ENCODE peak calls at places on chromosomes 12 and 14, in four cellular contexts. D is coronary artery; O is stimulated activated CD4-positive, alpha-beta T cell treated with anti-CD3 and anti-CD28 coated beads, Interleukin-1b, Interleukin-23, amount 100 ng/mL, for 24 hours; J is endothelial cell. P is an unnamed sample.

GRCh38 chr12:45989277-45989856 is 1.0 kb downstream of the SCAF11 start:
- DNase-seq in D (no peak), O (no peak), J (no peak), P (no peak)

GRCh38 chr12:70543444-70543843 is 93.8 kb downstream of the PTPRB start:
- DNase-seq in D (no peak), O (no peak), J (no peak), P (no peak)

GRCh38 chr12:42859612-42860011 is 270.1 kb upstream of the PRICKLE1 start:
- DNase-seq in D (no peak), O (no peak), J (no peak), P (no peak)

GRCh38 chr12:1500095-1500801 is 94.1 kb downstream of the FBXL14 start:
- DNase-seq in D (no peak), O (no peak), J (no peak), P (no peak)

GRCh38 chr12:7498832-7499231 is 4.7 kb downstream of the CD163 start:
- DNase-seq in D (no peak), O (no peak), J (no peak), P (no peak)

GRCh38 chr12:24039113-24039525 is 89.6 kb upstream of the SOX5 start:
- DNase-seq in D (no peak), O (no peak), J (no peak), P (no peak)

GRCh38 chr12:88247241-88247643 is 105.1 kb downstream of the TMTC3 start:
- DNase-seq in D (no peak), O (no peak), J (no peak), P (no peak)

GRCh38 chr14:33668066-33668465 is 282.8 kb downstream of the EGLN3 start:
- DNase-seq in D (no peak), O (no peak), J (no peak), P (no peak)

GRCh38 chr14:104650057-104650980 is 39.1 kb upstream of the INF2 start:
- DNase-seq in D (no peak), O (peak), J (peak), P (peak)

GRCh38 chr12:113591480-113591971 is 119.9 kb upstream of the LHX5 start:
- DNase-seq in D (no peak), O (no peak), J (peak), P (peak)

GRCh38 chr12:60201891-60202290 is 606.1 kb downstream of the SLC16A7 start:
- DNase-seq in D (no peak), O (no peak), J (no peak), P (no peak)

GRCh38 chr14:101184104-101184455 is 280.6 kb upstream of the RTL1 start:
- DNase-seq in D (no peak), O (no peak), J (no peak), P (no peak)

GRCh38 chr12:42090899-42091298 is 53.8 kb downstream of the GXYLT1 start:
- DNase-seq in D (no peak), O (no peak), J (no peak), P (no peak)

GRCh38 chr14:95289323-95290010 is 30.2 kb downstream of the CLMN start:
- DNase-seq in D (peak), O (no peak), J (no peak), P (no peak)

GRCh38 chr14:31560759-31561154 is 447 bp upstream of the NUBPL start:
- DNase-seq in D (no peak), O (no peak), J (no peak), P (no peak)

GRCh38 chr12:13345722-13346121 is 149.2 kb downstream of the EMP1 start:
- DNase-seq in D (no peak), O (no peak), J (no peak), P (no peak)

GRCh38 chr12:62854024-62854423 is 80.9 kb downstream of the PPM1H start:
- DNase-seq in D (no peak), O (no peak), J (no peak), P (no peak)

GRCh38 chr14:88078525-88078924 is 73.6 kb downstream of the GPR65 start:
- DNase-seq in D (no peak), O (no peak), J (no peak), P (no peak)

GRCh38 chr12:8033153-8034044 is 883 bp downstream of the FOXJ2 start:
- DNase-seq in D (peak), O (peak), J (peak), P (peak)

GRCh38 chr12:1644523-1645438 is 15.8 kb downstream of the WNT5B start:
- DNase-seq in D (no peak), O (no peak), J (no peak), P (no peak)

GRCh38 chr12:120175537-120175936 is 19.0 kb downstream of the GCN1 start:
- DNase-seq in D (no peak), O (no peak), J (no peak), P (no peak)

GRCh38 chr12:7374423-7375144 is 69.4 kb downstream of the CD163L1 start:
- DNase-seq in D (no peak), O (no peak), J (peak), P (peak)

GRCh38 chr12:74776378-74776777 is 238.7 kb downstream of the ATXN7L3B start:
- DNase-seq in D (no peak), O (no peak), J (no peak), P (no peak)

GRCh38 chr12:115400011-115400410 is 716.0 kb upstream of the TBX3 start:
- DNase-seq in D (no peak), O (no peak), J (no peak), P (no peak)

GRCh38 chr12:56878010-56878339 is 56.2 kb downstream of the SDR9C7 start:
- DNase-seq in D (no peak), O (no peak), J (no peak), P (no peak)

GRCh38 chr12:65827827-65828231 is 3.5 kb downstream of the HMGA2 start:
- DNase-seq in D (no peak), O (no peak), J (no peak), P (no peak)

GRCh38 chr14:77965050-77965449 is 165.1 kb downstream of the ADCK1 start:
- DNase-seq in D (no peak), O (no peak), J (no peak), P (no peak)

GRCh38 chr12:47218191-47218654 is 138.5 kb upstream of the AMIGO2 start:
- DNase-seq in D (no peak), O (no peak), J (no peak), P (no peak)

GRCh38 chr12:52125499-52125900 is 46.0 kb downstream of the SMIM41 start:
- DNase-seq in D (no peak), O (no peak), J (no peak), P (no peak)

GRCh38 chr12:30304528-30304927 is 391.1 kb downstream of the IPO8 start:
- DNase-seq in D (no peak), O (no peak), J (no peak), P (no peak)

GRCh38 chr14:104707629-104708595 is 16.1 kb upstream of the ADSS1 start:
- DNase-seq in D (no peak), O (no peak), J (no peak), P (no peak)

GRCh38 chr12:89657090-89657489 is 51.5 kb downstream of the ATP2B1 start:
- DNase-seq in D (no peak), O (no peak), J (no peak), P (no peak)

GRCh38 chr14:103302966-103303365 is 31.1 kb upstream of the EIF5 start:
- DNase-seq in D (no peak), O (no peak), J (no peak), P (no peak)

GRCh38 chr12:98955284-98955683 is 310.2 kb downstream of the APAF1 start:
- DNase-seq in D (no peak), O (no peak), J (peak), P (no peak)

GRCh38 chr12:123519151-123520001 is 14.1 kb downstream of the RILPL1 start:
- DNase-seq in D (peak), O (no peak), J (no peak), P (no peak)

GRCh38 chr14:91947196-91948184 is at the start of gene FBLN5:
- DNase-seq in D (peak), O (peak), J (peak), P (no peak)

P was measured in GM06990.